ENCODE peak calls at places on chromosomes 13 and 19, in six cellular contexts. L is body of pancreas, K is heart right ventricle, Z is RWPE1, R is heart left ventricle, B is DND-41. H is an unnamed sample.

GRCh38 chr19:49431330-49431749 is 6.2 kb downstream of the GFY start:
- DNase-seq in B (peak), R (no peak), K (no peak), L (no peak), Z (peak), H (no peak)

GRCh38 chr13:46012404-46012803 is 40.1 kb downstream of the ZC3H13 start:
- DNase-seq in L (no peak), B (no peak), R (no peak), K (no peak), Z (peak), H (peak)

GRCh38 chr13:61156753-61157152 is 258.9 kb downstream of the PCDH20 start:
- DNase-seq in Z (no peak), K (no peak), L (no peak), B (no peak), R (no peak), H (no peak)

GRCh38 chr13:102045713-102046112 is 356.1 kb downstream of the FGF14 start:
- DNase-seq in R (no peak), K (no peak), L (no peak), B (no peak), Z (no peak), H (no peak)

GRCh38 chr19:48646192-48646911 is 365 bp upstream of the CA11 start:
- DNase-seq in R (peak), K (peak), L (peak), B (peak), Z (peak), H (peak)

GRCh38 chr19:17450264-17451075 is 2.0 kb upstream of the TMEM221 start:
- DNase-seq in L (no peak), R (no peak), K (no peak), Z (peak), B (peak), H (peak)

GRCh38 chr19:41711376-41712261 is 3.2 kb downstream of the CEACAM5 start:
- DNase-seq in Z (no peak), L (no peak), B (no peak), R (no peak), K (no peak), H (no peak)

GRCh38 chr19:342801-343421 is 1.7 kb downstream of the MIER2 start:
- DNase-seq in Z (peak), R (peak), B (no peak), K (peak), L (peak), H (peak)

GRCh38 chr13:110230661-110231347 is 76.2 kb downstream of the COL4A1 start:
- DNase-seq in L (no peak), R (no peak), K (no peak), B (no peak), Z (no peak), H (no peak)

GRCh38 chr19:29260477-29261317 is 47.7 kb upstream of the UQCRFS1 start:
- DNase-seq in Z (no peak), L (no peak), K (no peak), R (no peak), B (peak), H (no peak)

GRCh38 chr13:100646030-100646673 is 28.4 kb downstream of the TMTC4 start:
- DNase-seq in R (no peak), L (no peak), B (no peak), K (no peak), Z (peak), H (peak)

GRCh38 chr13:41568990-41569387 is 111.6 kb downstream of the RGCC start:
- DNase-seq in Z (no peak), R (no peak), L (no peak), K (no peak), B (no peak), H (no peak)

GRCh38 chr19:14985133-14985532 is 5.5 kb upstream of the SLC1A6 start:
- DNase-seq in K (no peak), L (no peak), Z (no peak), B (no peak), R (no peak), H (no peak)

GRCh38 chr19:16325161-16325527 is 518 bp downstream of the KLF2 start:
- DNase-seq in Z (no peak), L (no peak), B (no peak), R (peak), K (peak), H (no peak)

GRCh38 chr19:29682236-29682895 is 17.1 kb downstream of the PLEKHF1 start:
- DNase-seq in L (no peak), R (no peak), B (no peak), Z (no peak), K (no peak), H (no peak)

GRCh38 chr19:41339936-41340335 is 13.8 kb downstream of the TGFB1 start:
- DNase-seq in R (no peak), B (no peak), K (no peak), L (no peak), Z (peak), H (no peak)

GRCh38 chr19:32404939-32405430 is 585 bp upstream of the DPY19L3 start:
- DNase-seq in L (peak), K (peak), R (peak), Z (peak), B (no peak), H (no peak)

GRCh38 chr13:29081036-29081435 is 260.9 kb downstream of the MTUS2 start:
- DNase-seq in B (peak), L (no peak), R (no peak), K (no peak), Z (no peak), H (no peak)

GRCh38 chr13:30932481-30933333 is at the start of gene TEX26:
- DNase-seq in R (no peak), B (no peak), L (no peak), K (peak), Z (no peak), H (no peak)
- TF ChIP-seq CTCF in R (no peak), B (no peak), L (no peak), K (no peak), Z (no peak), H (no peak)

GRCh38 chr19:18636183-18636968 is 452 bp upstream of the KLHL26 start:
- DNase-seq in R (peak), L (peak), B (peak), K (peak), Z (peak), H (peak)

GRCh38 chr19:18636969-18637629 is at the start of gene KLHL26:
- DNase-seq in Z (no peak), L (no peak), K (no peak), B (peak), R (no peak), H (no peak)

GRCh38 chr19:18635831-18636182 is 1.0 kb upstream of the KLHL26 start:
- DNase-seq in Z (no peak), K (no peak), R (no peak), B (no peak), L (no peak), H (no peak)

GRCh38 chr19:18639706-18640105 is 2.9 kb downstream of the KLHL26 start:
- DNase-seq in L (no peak), R (no peak), K (no peak), Z (no peak), B (no peak), H (no peak)

DNA sequence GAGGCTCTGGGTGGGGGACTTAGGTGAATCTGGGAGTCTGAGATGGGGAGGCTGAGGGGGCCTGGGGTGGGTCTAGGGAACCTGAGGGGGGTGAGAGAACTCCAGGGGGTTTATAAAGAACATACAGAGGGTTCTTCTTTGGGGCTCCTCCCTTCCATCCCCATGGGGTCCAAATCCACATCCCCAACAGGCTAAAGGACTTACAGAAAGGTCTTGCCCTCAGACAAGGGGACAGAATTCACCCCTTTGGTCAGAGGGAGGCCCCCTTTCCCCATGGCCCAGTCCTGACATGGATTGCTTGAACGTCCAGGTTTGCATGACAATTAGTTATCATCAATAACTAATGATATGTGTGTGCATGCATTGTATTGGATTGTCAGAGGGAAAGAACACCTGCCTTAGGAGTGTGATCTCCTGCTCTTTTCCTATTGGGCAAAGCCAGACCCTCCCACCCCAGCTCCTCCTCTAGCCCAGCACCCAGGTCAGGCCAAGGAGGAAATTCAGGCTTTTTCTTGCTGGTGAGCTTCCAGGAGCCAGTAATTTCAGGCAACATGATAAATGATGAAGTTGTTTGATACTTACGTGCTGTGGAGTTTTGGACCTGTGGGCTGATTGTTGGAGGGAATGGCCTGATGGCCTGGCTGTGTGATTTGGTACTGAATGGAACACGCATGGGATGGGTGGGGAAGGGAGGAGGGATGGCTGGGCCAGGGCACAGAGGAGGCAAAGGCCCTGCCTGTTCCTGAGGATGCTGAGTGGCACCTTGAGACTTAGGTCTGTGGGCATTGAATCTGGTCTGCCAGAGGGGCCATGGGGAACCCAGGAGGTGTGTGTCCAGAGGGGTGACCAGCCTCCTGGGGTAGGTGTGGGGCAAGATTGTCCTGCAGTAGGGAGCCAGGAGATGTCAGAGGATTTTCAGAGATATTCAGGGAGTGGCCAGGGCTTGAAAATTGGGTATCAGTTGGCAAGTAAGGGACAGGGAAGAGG is 1.1 kb downstream of the KLHL26 start:
- DNase-seq in Z (peak), L (peak), K (no peak), B (peak), R (no peak), H (no peak)
- H3K27ac ChIP-seq in Z (peak), L (peak), K (no peak), B (peak), R (peak), H (no peak)

GRCh38 chr19:46621191-46622117 is 3.4 kb downstream of the PTGIR start:
- DNase-seq in L (no peak), K (no peak), B (no peak), R (no peak), Z (no peak), H (no peak)

GRCh38 chr19:46623915-46624502 is 880 bp downstream of the PTGIR start:
- DNase-seq in K (no peak), B (no peak), R (no peak), L (no peak), Z (no peak), H (no peak)

GRCh38 chr19:46620267-46620666 is 4.6 kb downstream of the PTGIR start:
- DNase-seq in L (no peak), R (no peak), Z (no peak), K (no peak), B (no peak), H (no peak)

GRCh38 chr19:46620716-46621115 is 4.2 kb downstream of the PTGIR start:
- DNase-seq in R (no peak), B (no peak), L (no peak), Z (no peak), K (no peak), H (no peak)

GRCh38 chr19:46622118-46622446 is 2.8 kb downstream of the PTGIR start:
- DNase-seq in L (no peak), Z (no peak), R (no peak), B (no peak), K (no peak), H (no peak)
- TF ChIP-seq CTCF in L (no peak), Z (no peak), R (no peak), B (no peak), K (no peak), H (no peak)

GRCh38 chr13:44305216-44305615 is 68.4 kb upstream of the SERP2 start:
- DNase-seq in Z (no peak), B (no peak), K (no peak), R (no peak), L (no peak), H (no peak)
- H3K27ac ChIP-seq in Z (no peak), B (peak), K (no peak), R (peak), L (no peak), H (peak)

H was measured in foreskin keratinocyte.